ENCODE peak calls at places on chromosome 1, in five cellular contexts. One of them, this sample, is unnamed.

GRCh38 chr1:226107471-226108460 is 45.2 kb downstream of the H3-3A start:
- DNase-seq in breast epithelium: no peak
- DNase-seq in BE2C: no peak
- DNase-seq in NCI-H1105 treated with DMSO at 0.1 percent for 48 hours: no peak
- DNase-seq in foreskin fibroblast: no peak
- DNase-seq in this sample: no peak

GRCh38 chr1:56204206-56204605 is 375.2 kb downstream of the PLPP3 start:
- DNase-seq in breast epithelium: no peak
- DNase-seq in BE2C: no peak
- DNase-seq in NCI-H1105 treated with DMSO at 0.1 percent for 48 hours: no peak
- DNase-seq in foreskin fibroblast: no peak
- DNase-seq in this sample: no peak

GRCh38 chr1:5576111-5577065 is 415.8 kb downstream of the NPHP4 start:
- DNase-seq in breast epithelium: no peak
- DNase-seq in BE2C: no peak
- DNase-seq in NCI-H1105 treated with DMSO at 0.1 percent for 48 hours: no peak
- DNase-seq in foreskin fibroblast: no peak
- DNase-seq in this sample: no peak

GRCh38 chr1:226736001-226736907 is 2.8 kb downstream of the ITPKB start:
- DNase-seq in breast epithelium: no peak
- DNase-seq in BE2C: peak
- DNase-seq in NCI-H1105 treated with DMSO at 0.1 percent for 48 hours: no peak
- DNase-seq in foreskin fibroblast: no peak
- DNase-seq in this sample: peak

GRCh38 chr1:179798864-179799516 is 55.9 kb downstream of the FAM163A start:
- DNase-seq in breast epithelium: no peak
- DNase-seq in BE2C: no peak
- DNase-seq in NCI-H1105 treated with DMSO at 0.1 percent for 48 hours: no peak
- DNase-seq in foreskin fibroblast: no peak
- DNase-seq in this sample: no peak

GRCh38 chr1:222031286-222031685 is 289.4 kb upstream of the DUSP10 start:
- DNase-seq in breast epithelium: no peak
- DNase-seq in BE2C: no peak
- DNase-seq in NCI-H1105 treated with DMSO at 0.1 percent for 48 hours: no peak
- DNase-seq in foreskin fibroblast: no peak
- DNase-seq in this sample: no peak

GRCh38 chr1:74712863-74713262 is 20.0 kb downstream of the CRYZ start:
- DNase-seq in breast epithelium: no peak
- DNase-seq in BE2C: no peak
- DNase-seq in NCI-H1105 treated with DMSO at 0.1 percent for 48 hours: peak
- DNase-seq in foreskin fibroblast: no peak
- DNase-seq in this sample: no peak

GRCh38 chr1:231850786-231851185 is 224.2 kb downstream of the DISC1 start:
- DNase-seq in breast epithelium: no peak
- DNase-seq in BE2C: no peak
- DNase-seq in NCI-H1105 treated with DMSO at 0.1 percent for 48 hours: no peak
- DNase-seq in foreskin fibroblast: peak
- DNase-seq in this sample: no peak

GRCh38 chr1:155167166-155168104 is 5.7 kb downstream of the KRTCAP2 start:
- DNase-seq in breast epithelium: peak
- DNase-seq in BE2C: peak
- DNase-seq in NCI-H1105 treated with DMSO at 0.1 percent for 48 hours: peak
- DNase-seq in foreskin fibroblast: peak
- DNase-seq in this sample: peak

GRCh38 chr1:119286587-119287181 is 81.9 kb upstream of the HAO2 start:
- DNase-seq in breast epithelium: no peak
- DNase-seq in BE2C: peak
- DNase-seq in NCI-H1105 treated with DMSO at 0.1 percent for 48 hours: peak
- DNase-seq in foreskin fibroblast: peak
- DNase-seq in this sample: no peak

GRCh38 chr1:17232759-17233661 is 15.9 kb upstream of the PADI3 start:
- DNase-seq in breast epithelium: no peak
- DNase-seq in BE2C: no peak
- DNase-seq in NCI-H1105 treated with DMSO at 0.1 percent for 48 hours: no peak
- DNase-seq in foreskin fibroblast: peak
- DNase-seq in this sample: no peak

GRCh38 chr1:119647228-119647733 is 785 bp downstream of the ZNF697 start:
- DNase-seq in breast epithelium: no peak
- DNase-seq in BE2C: no peak
- DNase-seq in NCI-H1105 treated with DMSO at 0.1 percent for 48 hours: no peak
- DNase-seq in foreskin fibroblast: no peak
- DNase-seq in this sample: no peak

GRCh38 chr1:15804060-15804459 is 3.4 kb downstream of the UQCRHL start:
- DNase-seq in breast epithelium: no peak
- DNase-seq in BE2C: no peak
- DNase-seq in NCI-H1105 treated with DMSO at 0.1 percent for 48 hours: no peak
- DNase-seq in foreskin fibroblast: no peak
- DNase-seq in this sample: no peak

GRCh38 chr1:226482196-226482595 is 66.4 kb upstream of the STUM start:
- DNase-seq in breast epithelium: no peak
- DNase-seq in BE2C: no peak
- DNase-seq in NCI-H1105 treated with DMSO at 0.1 percent for 48 hours: no peak
- DNase-seq in foreskin fibroblast: no peak
- DNase-seq in this sample: no peak

This sample was measured in anterior cingulate cortex.